ENCODE peak calls at places on chromosomes 13 and 19, in five cellular contexts. One of them, this sample, is unnamed.

GRCh38 chr19:33469171-33470039 is 52.2 kb downstream of the PEPD start:
- DNase-seq in mesendoderm: no peak
- DNase-seq in H1: no peak
- DNase-seq in H9: peak; percentile 20
- DNase-seq in mesenchymal stem cell: no peak
- DNase-seq in this sample: no peak

GRCh38 chr13:24997367-24997967 is 98.5 kb upstream of the PABPC3 start:
- DNase-seq in mesendoderm: no peak
- DNase-seq in H1: no peak
- DNase-seq in H9: no peak
- DNase-seq in mesenchymal stem cell: peak; percentile 50
- DNase-seq in this sample: no peak

GRCh38 chr13:112231451-112232083 is 144.6 kb upstream of the SPACA7 start:
- DNase-seq in mesendoderm: no peak
- DNase-seq in H1: no peak
- DNase-seq in H9: no peak
- DNase-seq in mesenchymal stem cell: no peak
- DNase-seq in this sample: no peak

GRCh38 chr13:90947976-90948375 is 399.5 kb upstream of the MIR17HG start:
- DNase-seq in mesendoderm: no peak
- DNase-seq in H1: no peak
- DNase-seq in H9: no peak
- DNase-seq in mesenchymal stem cell: no peak
- DNase-seq in this sample: no peak

GRCh38 chr19:6239871-6240676 is 39.7 kb downstream of the MLLT1 start:
- DNase-seq in mesendoderm: no peak
- DNase-seq in H1: no peak
- DNase-seq in H9: no peak
- DNase-seq in mesenchymal stem cell: no peak
- DNase-seq in this sample: no peak

GRCh38 chr13:31166591-31166990 is 4.9 kb upstream of the HSPH1 start:
- DNase-seq in mesendoderm: no peak
- DNase-seq in H1: no peak
- DNase-seq in H9: no peak
- DNase-seq in mesenchymal stem cell: no peak
- DNase-seq in this sample: no peak

GRCh38 chr13:76882431-76882830 is 3.8 kb downstream of the KCTD12 start:
- DNase-seq in mesendoderm: no peak
- DNase-seq in H1: no peak
- DNase-seq in H9: no peak
- DNase-seq in mesenchymal stem cell: peak; percentile 24
- DNase-seq in this sample: no peak

GRCh38 chr13:18952225-18953016 is 229.2 kb downstream of the TUBA3C start:
- DNase-seq in mesendoderm: no peak
- DNase-seq in H1: no peak
- DNase-seq in H9: no peak
- DNase-seq in mesenchymal stem cell: no peak
- DNase-seq in this sample: no peak

GRCh38 chr13:35600137-35600536 is 123.6 kb upstream of the MAB21L1 start:
- DNase-seq in mesendoderm: no peak
- DNase-seq in H1: no peak
- DNase-seq in H9: no peak
- DNase-seq in mesenchymal stem cell: no peak
- DNase-seq in this sample: no peak

GRCh38 chr13:96003304-96003703 is 49.9 kb downstream of the UGGT2 start:
- DNase-seq in mesendoderm: peak; percentile 67
- DNase-seq in H1: no peak
- DNase-seq in H9: no peak
- DNase-seq in mesenchymal stem cell: peak; percentile 13
- DNase-seq in this sample: no peak

GRCh38 chr13:48532146-48532472 is 771 bp downstream of the RCBTB2 start:
- DNase-seq in mesendoderm: no peak
- DNase-seq in H1: no peak
- DNase-seq in H9: no peak
- DNase-seq in mesenchymal stem cell: no peak
- DNase-seq in this sample: no peak

GRCh38 chr13:83216521-83217245 is 665.6 kb downstream of the SLITRK1 start:
- DNase-seq in mesendoderm: no peak
- DNase-seq in H1: no peak
- DNase-seq in H9: no peak
- DNase-seq in mesenchymal stem cell: peak; percentile 10
- DNase-seq in this sample: no peak
- H3K23ac ChIP-seq in mesendoderm: no peak overlapping the region
- H3K23ac ChIP-seq in H1: no peak overlapping the region
- H3K23ac ChIP-seq in H9: no peak overlapping the region
- H3K23ac ChIP-seq in mesenchymal stem cell: no peak overlapping the region
- H3K23ac ChIP-seq in this sample: no peak overlapping the region

DNA sequence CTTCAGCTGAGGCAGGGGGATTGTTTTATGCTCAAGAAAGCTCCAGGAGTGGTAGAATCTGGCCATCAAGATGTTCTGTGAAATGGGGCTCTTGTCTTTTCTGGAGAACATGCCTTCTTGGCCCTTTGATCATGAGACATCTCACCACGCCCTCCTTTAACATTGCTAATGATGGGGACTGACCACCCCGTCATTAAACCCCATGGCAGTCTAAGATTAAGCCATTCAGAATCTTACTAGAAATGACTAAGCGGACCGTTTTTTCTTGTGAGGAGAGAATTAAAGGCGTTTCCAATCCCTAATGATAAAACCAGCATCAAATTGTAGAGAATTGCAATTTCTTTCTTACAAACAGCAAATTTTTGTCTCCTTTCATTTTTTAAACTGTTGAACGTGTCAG is 89.4 kb downstream of the COL4A2 start:
- DNase-seq in mesendoderm: no peak
- DNase-seq in H1: no peak
- DNase-seq in H9: no peak
- DNase-seq in mesenchymal stem cell: no peak
- DNase-seq in this sample: no peak
- H2BK15ac ChIP-seq in mesendoderm: no peak overlapping the region
- H2BK15ac ChIP-seq in H1: no peak overlapping the region
- H2BK15ac ChIP-seq in H9: no peak overlapping the region
- H2BK15ac ChIP-seq in mesenchymal stem cell: no peak overlapping the region
- H2BK15ac ChIP-seq in this sample: no peak overlapping the region

DNA sequence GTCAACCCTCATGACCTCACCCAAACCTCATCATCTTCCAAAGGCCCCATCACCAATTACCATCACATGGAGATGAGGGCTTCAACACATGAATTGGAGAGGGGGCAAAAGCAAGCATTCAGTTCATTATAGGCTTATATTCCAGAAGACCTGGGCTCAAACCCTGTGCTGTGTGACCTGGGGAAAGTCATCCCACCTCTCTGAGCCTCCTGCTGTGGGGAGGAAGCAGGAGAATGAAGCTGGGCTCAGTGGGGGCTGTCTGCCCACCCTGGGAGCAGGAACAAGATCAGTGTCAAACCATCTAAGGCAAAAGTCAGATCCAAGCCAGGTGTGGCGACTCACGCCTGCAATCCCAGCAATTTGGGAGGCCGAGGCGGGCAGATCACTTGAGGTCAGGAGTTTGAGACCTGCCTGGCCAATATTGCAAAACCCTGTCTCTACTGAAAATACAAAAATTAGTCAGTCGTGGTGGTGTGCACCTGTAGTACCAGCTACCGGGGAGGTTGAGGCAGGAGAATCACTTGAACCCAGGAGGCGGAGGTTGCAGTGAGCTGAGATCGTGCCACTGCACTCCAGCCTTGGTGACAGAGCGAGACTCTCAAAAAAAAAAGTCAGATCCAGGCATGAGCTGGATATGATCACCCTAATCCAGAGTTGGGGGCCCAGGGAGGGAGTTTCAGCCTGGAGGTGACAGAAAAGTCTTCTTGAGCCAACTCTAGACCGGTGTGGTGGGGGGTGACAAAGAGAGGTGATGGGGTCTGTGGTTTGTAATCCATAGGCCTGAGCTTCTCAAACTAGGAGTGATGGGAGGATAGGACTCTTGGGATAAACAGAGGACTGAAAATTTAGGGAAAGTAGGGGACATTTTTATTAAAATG is 1.6 kb upstream of the TPM4 start:
- DNase-seq in mesendoderm: no peak
- DNase-seq in H1: no peak
- DNase-seq in H9: no peak
- DNase-seq in mesenchymal stem cell: no peak
- DNase-seq in this sample: no peak
- H3K23ac ChIP-seq in mesendoderm: no peak overlapping the region
- H3K23ac ChIP-seq in H1: no peak overlapping the region
- H3K23ac ChIP-seq in H9: no peak overlapping the region
- H3K23ac ChIP-seq in mesenchymal stem cell: no peak overlapping the region
- H3K23ac ChIP-seq in this sample: no peak overlapping the region

DNA sequence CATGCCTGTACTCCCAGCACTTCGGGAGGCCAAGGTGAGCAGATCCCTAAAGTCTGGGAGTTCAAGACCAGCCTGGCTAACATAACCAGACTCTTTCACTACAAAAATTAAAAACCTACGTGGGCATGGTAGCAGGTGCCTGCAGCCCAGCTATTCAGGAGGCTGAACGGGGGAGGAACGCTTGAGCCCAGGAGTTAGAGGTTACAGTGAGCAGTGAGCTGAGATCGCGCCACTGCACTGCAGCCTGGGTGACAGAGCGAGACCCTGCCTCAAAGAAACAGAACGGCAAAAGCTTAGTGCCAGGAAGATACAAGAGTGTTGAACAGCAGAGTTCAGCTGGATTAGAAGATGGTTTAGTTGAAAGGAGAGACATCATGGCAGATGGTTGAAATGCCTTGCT is 24.1 kb upstream of the RNF113B start:
- DNase-seq in mesendoderm: no peak
- DNase-seq in H1: no peak
- DNase-seq in H9: no peak
- DNase-seq in mesenchymal stem cell: no peak
- DNase-seq in this sample: no peak
- H2BK15ac ChIP-seq in mesendoderm: no peak overlapping the region
- H2BK15ac ChIP-seq in H1: peak overlapping the region; percentile 76
- H2BK15ac ChIP-seq in H9: no peak overlapping the region
- H2BK15ac ChIP-seq in mesenchymal stem cell: no peak overlapping the region
- H2BK15ac ChIP-seq in this sample: no peak overlapping the region

DNA sequence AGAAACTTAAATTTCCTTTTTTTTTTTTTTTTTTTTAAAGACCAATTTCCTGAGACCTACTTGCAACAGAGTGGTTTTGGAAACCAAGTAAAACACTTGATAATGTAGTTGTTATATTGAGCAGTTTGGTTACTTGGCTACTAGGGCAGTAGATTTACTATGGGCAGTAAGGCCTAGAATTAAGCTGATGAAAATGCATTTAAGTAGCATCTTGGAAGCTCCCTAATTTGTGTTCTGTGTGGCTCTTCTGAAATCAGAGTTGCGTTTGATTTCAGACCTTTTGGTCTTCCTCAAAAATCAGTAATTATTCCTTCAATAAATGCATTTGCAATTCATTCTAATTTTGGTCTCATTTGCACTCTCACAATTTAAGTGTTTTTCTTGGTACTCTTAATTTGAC is 810 bp downstream of the GPR180 start:
- DNase-seq in mesendoderm: no peak
- DNase-seq in H1: no peak
- DNase-seq in H9: no peak
- DNase-seq in mesenchymal stem cell: no peak
- DNase-seq in this sample: no peak
- H3K23ac ChIP-seq in mesendoderm: no peak overlapping the region
- H3K23ac ChIP-seq in H1: no peak overlapping the region
- H3K23ac ChIP-seq in H9: no peak overlapping the region
- H3K23ac ChIP-seq in mesenchymal stem cell: no peak overlapping the region
- H3K23ac ChIP-seq in this sample: no peak overlapping the region

DNA sequence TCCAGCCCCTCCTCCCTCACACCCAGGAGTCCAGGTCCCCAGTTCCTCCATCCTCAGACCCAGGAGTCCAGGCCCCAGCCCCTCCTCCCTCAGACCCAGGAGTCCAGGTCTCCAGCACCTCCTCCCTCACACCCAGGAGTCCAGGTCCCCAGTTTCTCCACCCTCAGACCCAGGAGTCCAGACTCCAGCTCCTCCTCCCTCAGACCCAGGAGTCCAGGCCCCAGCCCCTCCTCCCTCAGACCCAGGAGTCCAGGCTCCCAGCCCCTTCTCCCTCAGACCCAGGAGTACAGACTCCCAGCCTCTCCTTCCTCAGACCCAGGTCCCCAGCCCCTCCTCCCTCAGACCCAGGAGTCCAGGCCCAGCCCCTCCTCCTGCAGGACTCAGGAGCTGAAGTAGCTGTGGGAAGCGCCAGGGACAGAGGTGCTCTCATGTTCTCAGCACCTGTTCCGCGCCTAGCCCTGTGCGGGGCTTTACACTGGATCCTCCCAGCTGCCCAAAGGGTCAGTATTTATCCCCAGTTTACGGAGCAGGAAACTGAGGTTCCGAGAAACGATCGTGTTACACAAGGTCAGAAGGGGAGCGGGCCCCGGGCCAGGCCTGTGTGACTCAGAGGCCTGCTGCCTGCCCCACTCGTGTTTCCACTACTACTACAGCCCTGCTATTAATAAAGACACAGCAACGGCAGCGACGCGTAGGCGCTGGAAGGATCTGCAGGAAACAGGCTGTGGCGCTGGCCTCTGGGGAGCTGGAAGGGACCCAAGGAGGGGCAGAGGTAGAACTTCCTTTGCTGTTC is 1.7 kb upstream of the SBK3 start:
- DNase-seq in mesendoderm: no peak
- DNase-seq in H1: no peak
- DNase-seq in H9: no peak
- DNase-seq in mesenchymal stem cell: peak; percentile 46
- DNase-seq in this sample: no peak
- H2BK15ac ChIP-seq in mesendoderm: no peak overlapping the region
- H2BK15ac ChIP-seq in H1: no peak overlapping the region
- H2BK15ac ChIP-seq in H9: no peak overlapping the region
- H2BK15ac ChIP-seq in mesenchymal stem cell: peak overlapping the region; percentile 45
- H2BK15ac ChIP-seq in this sample: peak overlapping the region; percentile 95

GRCh38 chr19:1651548-1652394 is 644 bp downstream of the TCF3 start:
- DNase-seq in mesendoderm: peak; percentile 47
- DNase-seq in H1: no peak
- DNase-seq in H9: no peak
- DNase-seq in mesenchymal stem cell: peak; percentile 41
- DNase-seq in this sample: peak; percentile 42

GRCh38 chr19:1655131-1655981 is 2.9 kb upstream of the TCF3 start:
- DNase-seq in mesendoderm: no peak
- DNase-seq in H1: no peak
- DNase-seq in H9: no peak
- DNase-seq in mesenchymal stem cell: no peak
- DNase-seq in this sample: no peak

GRCh38 chr19:1652471-1653299 is at the start of gene TCF3:
- DNase-seq in mesendoderm: peak; percentile 99
- DNase-seq in H1: peak; percentile 98
- DNase-seq in H9: peak; percentile 97
- DNase-seq in mesenchymal stem cell: peak; percentile 99
- DNase-seq in this sample: peak; percentile 100

GRCh38 chr19:1654178-1654792 is 1.9 kb upstream of the TCF3 start:
- DNase-seq in mesendoderm: no peak
- DNase-seq in H1: no peak
- DNase-seq in H9: no peak
- DNase-seq in mesenchymal stem cell: no peak
- DNase-seq in this sample: no peak

DNA sequence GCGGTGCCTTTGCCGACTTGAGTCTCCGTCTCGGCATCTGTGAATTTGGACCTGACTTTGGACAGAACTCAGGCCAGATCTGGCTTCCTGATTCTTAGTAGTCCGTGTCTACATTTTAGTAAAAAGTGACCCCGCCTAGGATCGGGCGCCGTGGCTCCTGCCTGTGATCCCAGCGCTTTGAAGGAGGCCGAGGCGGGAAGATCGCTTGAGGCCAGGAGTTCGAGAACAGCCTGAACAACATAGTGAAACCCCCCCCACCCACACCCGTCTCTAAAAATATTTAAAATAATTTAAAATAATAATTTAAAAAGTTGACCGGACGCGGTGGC is 849 bp upstream of the TCF3 start:
- DNase-seq in mesendoderm: no peak
- DNase-seq in H1: no peak
- DNase-seq in H9: no peak
- DNase-seq in mesenchymal stem cell: no peak
- DNase-seq in this sample: no peak
- H3K23ac ChIP-seq in mesendoderm: no peak overlapping the region
- H3K23ac ChIP-seq in H1: no peak overlapping the region
- H3K23ac ChIP-seq in H9: no peak overlapping the region
- H3K23ac ChIP-seq in mesenchymal stem cell: no peak overlapping the region
- H3K23ac ChIP-seq in this sample: no peak overlapping the region

This sample was measured in neuronal stem cell.